ENCODE peak calls at places on chromosomes 3 and 15, in six cellular contexts. A, V, Z, G, C and Q are unnamed samples.
A peak's percentile ranks its signal among the peaks of the same experiment; 100 is the strongest.

GRCh38 chr15:41870689-41871081 is 23.2 kb downstream of the SPTBN5 start:
- ATAC-seq in C (no peak), V (peak; percentile 89), G (no peak), Z (peak; percentile 42), A (peak; percentile 97), Q (peak; percentile 38)

GRCh38 chr3:42117175-42118008 is 26.2 kb downstream of the TRAK1 start:
- ATAC-seq in A (no peak), G (peak; percentile 72), Z (peak; percentile 64), V (no peak), C (peak; percentile 76), Q (peak; percentile 79)

GRCh38 chr3:48519244-48519643 is 15.3 kb upstream of the SHISA5 start:
- ATAC-seq in G (no peak), V (no peak), Z (no peak), A (no peak), C (no peak), Q (no peak)

GRCh38 chr3:55487376-55488241 is 503 bp upstream of the WNT5A start:
- ATAC-seq in Z (peak; percentile 6), V (peak; percentile 5), G (no peak), A (no peak), C (no peak), Q (peak; percentile 24)

GRCh38 chr15:86647810-86648440 is 568.3 kb downstream of the AGBL1 start:
- ATAC-seq in A (no peak), C (no peak), Z (no peak), G (no peak), V (peak; percentile 31), Q (no peak)

GRCh38 chr15:76533060-76533955 is 196.7 kb downstream of the ISL2 start:
- ATAC-seq in G (no peak), C (no peak), Z (peak; percentile 98), A (no peak), V (no peak), Q (no peak)

GRCh38 chr15:33310481-33311311 is at the start of gene RYR3:
- ATAC-seq in C (peak; percentile 83), G (no peak), A (no peak), Z (peak; percentile 37), V (peak; percentile 18), Q (peak; percentile 75)

GRCh38 chr3:15646924-15647511 is 45.5 kb downstream of the BTD start:
- ATAC-seq in A (peak; percentile 7), V (peak; percentile 77), G (peak; percentile 77), Z (peak; percentile 58), C (peak; percentile 52), Q (peak; percentile 88)

GRCh38 chr15:65420975-65421359 is 1.8 kb downstream of the IGDCC4 start:
- ATAC-seq in A (no peak), V (no peak), G (no peak), Z (peak; percentile 3), C (no peak), Q (no peak)

GRCh38 chr3:151346292-151346691 is 16.9 kb upstream of the P2RY13 start:
- ATAC-seq in A (no peak), Z (peak; percentile 22), G (no peak), V (no peak), C (no peak), Q (no peak)

GRCh38 chr15:41659855-41660234 is 360 bp upstream of the MGA start:
- ATAC-seq in G (no peak), A (no peak), C (peak; percentile 63), V (peak; percentile 36), Z (no peak), Q (no peak)

GRCh38 chr3:172839679-172840078 is 89.2 kb downstream of the ECT2 start:
- ATAC-seq in Z (peak; percentile 30), V (no peak), G (no peak), C (no peak), A (no peak), Q (no peak)

GRCh38 chr3:177335728-177336127 is 138.4 kb upstream of the TBL1XR1 start:
- ATAC-seq in V (no peak), C (no peak), G (no peak), A (no peak), Z (peak; percentile 70), Q (no peak)

GRCh38 chr3:64895095-64895494 is 207.3 kb upstream of the ADAMTS9 start:
- ATAC-seq in Z (no peak), G (no peak), A (no peak), C (no peak), V (no peak), Q (no peak)

GRCh38 chr3:192992346-192992745 is 74.7 kb upstream of the MB21D2 start:
- ATAC-seq in A (no peak), V (no peak), C (peak; percentile 89), Z (no peak), G (no peak), Q (no peak)

GRCh38 chr3:129656659-129657247 is 50.3 kb upstream of the PLXND1 start:
- ATAC-seq in C (no peak), G (peak; percentile 56), V (no peak), Z (peak; percentile 76), A (no peak), Q (no peak)

GRCh38 chr15:63918901-63919348 is 85.2 kb upstream of the HERC1 start:
- ATAC-seq in V (no peak), Z (no peak), G (no peak), A (no peak), C (no peak), Q (no peak)

GRCh38 chr3:152402698-152403456 is 134.1 kb downstream of the MBNL1 start:
- ATAC-seq in A (peak; percentile 88), Z (peak; percentile 31), G (no peak), C (no peak), V (peak; percentile 91), Q (peak; percentile 26)

GRCh38 chr3:168024537-168024941 is 71.2 kb downstream of the GOLIM4 start:
- ATAC-seq in C (no peak), G (peak; percentile 92), V (peak; percentile 96), Z (peak; percentile 23), A (no peak), Q (peak; percentile 95)

GRCh38 chr3:127412578-127413317 is 124.9 kb upstream of the PRR20G start:
- ATAC-seq in C (no peak), V (no peak), A (no peak), G (no peak), Z (peak; percentile 82), Q (no peak)

GRCh38 chr3:185912929-185913901 is 24.6 kb downstream of the TRA2B start:
- ATAC-seq in V (peak; percentile 30), G (peak; percentile 8), A (peak; percentile 35), C (peak; percentile 6), Z (peak; percentile 24), Q (peak; percentile 1)